ENCODE peak calls at places on chromosomes 13 and 19, in ten cellular contexts. M is body of pancreas, U is AG04450, P is kidney, Z is upper lobe of right lung, C is uterus, E is suprapubic skin, F is astrocyte, B is IMR-90, Q is fibroblast of lung. N is an unnamed sample.

GRCh38 chr13:74662895-74663294 is 528.7 kb upstream of the KLF12 start:
- DNase-seq in E (no peak), Q (no peak), Z (no peak), M (peak; percentile 4), F (no peak), C (no peak), P (peak; percentile 76), U (no peak), B (no peak), N (no peak)

GRCh38 chr13:37313383-37313782 is 207.9 kb upstream of the CSNK1A1L start:
- DNase-seq in B (peak; percentile 92), F (peak; percentile 96), P (no peak), Q (peak; percentile 95), E (no peak), U (peak; percentile 71), C (no peak), Z (no peak), M (no peak), N (no peak)

GRCh38 chr19:51421229-51422052 is 4.0 kb upstream of the SIGLEC10 start:
- DNase-seq in P (no peak), F (no peak), Z (no peak), C (no peak), B (no peak), U (no peak), M (no peak), Q (no peak), E (no peak), N (no peak)

GRCh38 chr13:50512602-50513527 is 330.6 kb downstream of the DLEU7 start:
- DNase-seq in F (peak; percentile 55), B (peak; percentile 61), P (peak; percentile 79), Z (peak; percentile 81), M (peak; percentile 57), U (no peak), C (peak; percentile 61), Q (peak; percentile 72), E (peak; percentile 83), N (peak; percentile 79)

GRCh38 chr19:11196406-11197287 is 698 bp downstream of the KANK2 start:
- DNase-seq in Z (peak; percentile 77), Q (peak; percentile 31), E (no peak), U (no peak), P (peak; percentile 88), C (peak; percentile 60), B (peak; percentile 28), M (peak; percentile 28), F (no peak), N (no peak)

GRCh38 chr13:51613535-51613934 is 29.3 kb downstream of the WDFY2 start:
- DNase-seq in C (no peak), E (no peak), U (no peak), F (no peak), Q (no peak), M (no peak), B (no peak), Z (no peak), P (no peak), N (no peak)

GRCh38 chr19:41325947-41326706 is 16.2 kb downstream of the CCDC97 start:
- DNase-seq in E (no peak), M (peak; percentile 41), P (no peak), B (peak; percentile 80), C (no peak), Z (no peak), U (no peak), F (peak; percentile 80), Q (peak; percentile 82), N (no peak)

GRCh38 chr19:49553451-49554271 is 25.9 kb downstream of the RCN3 start:
- DNase-seq in E (no peak), C (no peak), Z (no peak), U (no peak), P (no peak), Q (peak; percentile 82), M (peak; percentile 93), F (peak; percentile 71), B (peak; percentile 69), N (no peak)

GRCh38 chr13:112225429-112226090 is 150.6 kb upstream of the SPACA7 start:
- DNase-seq in Q (no peak), C (no peak), Z (peak; percentile 3), U (no peak), B (no peak), P (no peak), E (peak; percentile 49), F (no peak), M (no peak), N (no peak)

GRCh38 chr19:741506-742131 is 9.3 kb upstream of the MISP start:
- DNase-seq in P (no peak), B (no peak), U (no peak), Q (no peak), C (no peak), F (no peak), Z (no peak), M (no peak), E (no peak), N (no peak)

GRCh38 chr19:10260141-10260584 is 8.1 kb downstream of the MRPL4 start:
- DNase-seq in M (no peak), Q (peak; percentile 62), U (no peak), B (no peak), Z (peak; percentile 93), F (peak; percentile 42), P (no peak), E (no peak), C (no peak), N (no peak)

GRCh38 chr19:46350029-46350757 is 3.3 kb downstream of the PPP5C start:
- DNase-seq in Z (no peak), P (no peak), U (no peak), M (no peak), E (no peak), Q (no peak), F (no peak), C (no peak), B (no peak), N (no peak)

GRCh38 chr19:7376151-7376852 is 27.6 kb downstream of the ARHGEF18 start:
- DNase-seq in Q (peak; percentile 56), C (no peak), E (no peak), P (peak; percentile 41), M (no peak), B (no peak), F (peak; percentile 33), Z (no peak), U (no peak), N (no peak)

GRCh38 chr13:36685912-36686311 is 12.1 kb downstream of the SERTM1 start:
- DNase-seq in E (no peak), Z (no peak), Q (peak; percentile 84), B (peak; percentile 6), P (no peak), U (no peak), F (peak; percentile 73), M (no peak), C (peak; percentile 27), N (no peak)

GRCh38 chr13:106089251-106089940 is 446.1 kb downstream of the EFNB2 start:
- DNase-seq in Q (no peak), E (no peak), U (no peak), Z (no peak), B (no peak), P (no peak), M (no peak), F (no peak), C (no peak), N (no peak)

GRCh38 chr13:27680465-27680864 is 58.8 kb downstream of the POLR1D start:
- DNase-seq in P (no peak), F (no peak), E (no peak), Z (no peak), Q (no peak), U (no peak), M (no peak), C (no peak), B (no peak), N (no peak)

GRCh38 chr19:16588824-16589577 is 16.8 kb upstream of the SLC35E1 start:
- DNase-seq in B (no peak), F (no peak), C (no peak), U (no peak), Q (no peak), P (no peak), M (no peak), E (no peak), Z (no peak), N (no peak)
- H3K27ac ChIP-seq in B (no peak overlapping the region), F (no peak overlapping the region), C (peak overlapping the region; percentile 74), U (no peak overlapping the region), Q (no peak overlapping the region), P (no peak overlapping the region), M (peak overlapping the region; percentile 41), E (no peak overlapping the region), Z (peak overlapping the region; percentile 47), N (no peak overlapping the region)

GRCh38 chr19:23557381-23557780 is 129.6 kb downstream of the ZNF675 start:
- DNase-seq in C (no peak), M (no peak), U (no peak), Z (no peak), E (no peak), B (no peak), F (no peak), Q (no peak), P (no peak), N (no peak)

GRCh38 chr19:23560051-23560450 is 127.0 kb downstream of the ZNF675 start:
- DNase-seq in M (no peak), F (no peak), E (no peak), U (no peak), C (no peak), P (no peak), Z (no peak), Q (no peak), B (no peak), N (no peak)

GRCh38 chr19:23558541-23558940 is 128.5 kb downstream of the ZNF675 start:
- DNase-seq in B (no peak), C (no peak), F (no peak), M (no peak), U (no peak), Q (no peak), P (no peak), Z (no peak), E (no peak), N (no peak)

GRCh38 chr19:23554548-23554947 is 132.5 kb downstream of the ZNF675 start:
- DNase-seq in C (no peak), Z (no peak), P (no peak), F (no peak), E (no peak), U (no peak), B (no peak), M (no peak), Q (no peak), N (no peak)
- TF ChIP-seq CTCF in C (no peak), Z (no peak), P (no peak), F (no peak), E (no peak), U (no peak), B (no peak), M (no peak), Q (no peak), N (no peak)

DNA sequence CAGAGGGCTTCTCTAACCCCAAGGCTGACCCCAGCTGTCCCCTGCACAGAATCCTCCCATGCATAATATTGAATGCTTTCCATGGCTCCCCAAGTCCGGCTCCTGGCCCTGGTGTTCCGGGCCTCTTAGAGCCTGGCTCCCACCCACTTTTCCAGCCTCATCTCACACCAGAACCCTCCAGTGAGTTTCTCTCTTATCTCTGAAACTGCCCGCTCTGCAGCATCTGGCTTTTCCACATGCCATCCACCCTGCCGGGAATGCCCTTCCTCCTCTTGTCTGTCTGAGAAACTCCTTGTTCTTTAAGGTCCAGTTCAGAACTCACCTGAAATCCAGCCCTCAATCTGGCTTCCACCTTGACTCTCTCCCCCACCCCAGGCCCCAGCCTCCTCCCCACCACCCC is 6.8 kb downstream of the SYNGR4 start:
- DNase-seq in C (no peak), P (no peak), Q (no peak), U (no peak), Z (no peak), B (no peak), M (no peak), F (no peak), E (no peak), N (no peak)
- H3K27ac ChIP-seq in C (no peak overlapping the region), P (no peak overlapping the region), Q (no peak overlapping the region), U (no peak overlapping the region), Z (no peak overlapping the region), B (no peak overlapping the region), M (no peak overlapping the region), F (no peak overlapping the region), E (no peak overlapping the region), N (no peak overlapping the region)

GRCh38 chr19:18470153-18470552 is 32.2 kb upstream of the ISYNA1 start:
- DNase-seq in M (no peak), Q (no peak), F (no peak), P (no peak), B (no peak), C (no peak), U (no peak), E (no peak), Z (no peak), N (no peak)
- TF ChIP-seq CTCF in M (peak; percentile 33), Q (peak; percentile 58), F (no peak), P (peak; percentile 56), B (peak; percentile 50), C (peak; percentile 15), U (peak; percentile 55), E (no peak), Z (peak; percentile 46), N (peak; percentile 48)